ENCODE peak calls at places on chromosome 10, in five cellular contexts. One of them, this sample, is unnamed.

GRCh38 chr10:11678074-11678793 is 63.9 kb upstream of the ECHDC3 start:
- DNase-seq in RCC 7860: no peak
- DNase-seq in CD14-positive monocyte: no peak
- DNase-seq in NCI-H1092: no peak
- DNase-seq in CD8-positive, alpha-beta T cell: no peak
- DNase-seq in this sample: no peak

GRCh38 chr10:22652988-22653431 is 61.4 kb downstream of the PIP4K2A start:
- DNase-seq in RCC 7860: no peak
- DNase-seq in CD14-positive monocyte: no peak
- DNase-seq in NCI-H1092: no peak
- DNase-seq in CD8-positive, alpha-beta T cell: no peak
- DNase-seq in this sample: no peak

GRCh38 chr10:122557516-122557915 is 3.0 kb upstream of the DMBT1 start:
- DNase-seq in NCI-H1092: no peak
- DNase-seq in CD8-positive, alpha-beta T cell: no peak
- DNase-seq in CD14-positive monocyte: no peak
- DNase-seq in RCC 7860: no peak
- DNase-seq in this sample: no peak

GRCh38 chr10:101778781-101779543 is 3.0 kb upstream of the FGF8 start:
- DNase-seq in CD14-positive monocyte: peak; percentile 47
- DNase-seq in RCC 7860: no peak
- DNase-seq in CD8-positive, alpha-beta T cell: peak; percentile 52
- DNase-seq in NCI-H1092: no peak
- DNase-seq in this sample: no peak

GRCh38 chr10:93512565-93512964 is 16.2 kb downstream of the CEP55 start:
- DNase-seq in NCI-H1092: no peak
- DNase-seq in CD8-positive, alpha-beta T cell: no peak
- DNase-seq in CD14-positive monocyte: no peak
- DNase-seq in RCC 7860: no peak
- DNase-seq in this sample: no peak

GRCh38 chr10:124179308-124180043 is 86.1 kb upstream of the CHST15 start:
- DNase-seq in RCC 7860: no peak
- DNase-seq in CD8-positive, alpha-beta T cell: peak; percentile 27
- DNase-seq in NCI-H1092: no peak
- DNase-seq in CD14-positive monocyte: no peak
- DNase-seq in this sample: no peak

GRCh38 chr10:77179015-77179695 is 458.5 kb downstream of the KCNMA1 start:
- DNase-seq in NCI-H1092: no peak
- DNase-seq in CD8-positive, alpha-beta T cell: no peak
- DNase-seq in CD14-positive monocyte: no peak
- DNase-seq in RCC 7860: peak; percentile 87
- DNase-seq in this sample: no peak

GRCh38 chr10:115214799-115215198 is 121.6 kb downstream of the ATRNL1 start:
- DNase-seq in CD8-positive, alpha-beta T cell: no peak
- DNase-seq in NCI-H1092: no peak
- DNase-seq in RCC 7860: no peak
- DNase-seq in CD14-positive monocyte: no peak
- DNase-seq in this sample: no peak

GRCh38 chr10:84224411-84225028 is 824 bp downstream of the LRIT2 start:
- DNase-seq in NCI-H1092: no peak
- DNase-seq in CD8-positive, alpha-beta T cell: no peak
- DNase-seq in CD14-positive monocyte: no peak
- DNase-seq in RCC 7860: no peak
- DNase-seq in this sample: no peak

GRCh38 chr10:14416308-14416700 is 85.6 kb upstream of the FRMD4A start:
- DNase-seq in CD14-positive monocyte: no peak
- DNase-seq in RCC 7860: no peak
- DNase-seq in NCI-H1092: no peak
- DNase-seq in CD8-positive, alpha-beta T cell: no peak
- DNase-seq in this sample: no peak

GRCh38 chr10:44334621-44335184 is 50.2 kb downstream of the CXCL12 start:
- DNase-seq in CD14-positive monocyte: no peak
- DNase-seq in RCC 7860: no peak
- DNase-seq in CD8-positive, alpha-beta T cell: peak; percentile 11
- DNase-seq in NCI-H1092: no peak
- DNase-seq in this sample: no peak

GRCh38 chr10:34172936-34173533 is 642.1 kb downstream of the PARD3 start:
- DNase-seq in CD14-positive monocyte: no peak
- DNase-seq in NCI-H1092: no peak
- DNase-seq in RCC 7860: no peak
- DNase-seq in CD8-positive, alpha-beta T cell: no peak
- DNase-seq in this sample: no peak

GRCh38 chr10:112793197-112793921 is 156.7 kb upstream of the TCF7L2 start:
- DNase-seq in RCC 7860: no peak
- DNase-seq in NCI-H1092: no peak
- DNase-seq in CD8-positive, alpha-beta T cell: no peak
- DNase-seq in CD14-positive monocyte: no peak
- DNase-seq in this sample: no peak

GRCh38 chr10:118952493-118953295 is 76.8 kb upstream of the NANOS1 start:
- DNase-seq in CD8-positive, alpha-beta T cell: no peak
- DNase-seq in CD14-positive monocyte: no peak
- DNase-seq in NCI-H1092: no peak
- DNase-seq in RCC 7860: no peak
- DNase-seq in this sample: no peak

GRCh38 chr10:50991496-50992355 is 82.6 kb upstream of the PRKG1 start:
- DNase-seq in CD8-positive, alpha-beta T cell: no peak
- DNase-seq in CD14-positive monocyte: no peak
- DNase-seq in NCI-H1092: no peak
- DNase-seq in RCC 7860: no peak
- DNase-seq in this sample: no peak

GRCh38 chr10:5014936-5015335 is 11.3 kb upstream of the AKR1C2 start:
- DNase-seq in RCC 7860: no peak
- DNase-seq in CD14-positive monocyte: no peak
- DNase-seq in CD8-positive, alpha-beta T cell: no peak
- DNase-seq in NCI-H1092: no peak
- DNase-seq in this sample: no peak

GRCh38 chr10:5697342-5697741 is 12.7 kb downstream of the TASOR2 start:
- DNase-seq in NCI-H1092: no peak
- DNase-seq in RCC 7860: no peak
- DNase-seq in CD8-positive, alpha-beta T cell: no peak
- DNase-seq in CD14-positive monocyte: no peak
- DNase-seq in this sample: no peak

GRCh38 chr10:110754375-110755120 is 110.4 kb downstream of the RBM20 start:
- DNase-seq in CD14-positive monocyte: no peak
- DNase-seq in CD8-positive, alpha-beta T cell: no peak
- DNase-seq in RCC 7860: no peak
- DNase-seq in NCI-H1092: no peak
- DNase-seq in this sample: no peak

This sample was measured in natural killer cell treated with Interleukin-12 subunit alpha and Interleukin-12 subunit beta and Interleukin-15 and Interleukin-18, amount 100 ng/mL, for 72 hours.